ENCODE peak calls at places on chromosomes 2 and 18, in ten cellular contexts. E is colonic mucosa, U is heart right ventricle, Q is endothelial cell of umbilical vein, X is Karpas-422, W is vagina, Y is OCI-LY7, C is neural progenitor cell, A is uterus, L is Peyer's patch. I is an unnamed sample.
A peak's percentile ranks its signal among the peaks of the same experiment; 100 is the strongest.

GRCh38 chr2:239601201-239601851 is 200.5 kb upstream of the HDAC4 start:
- DNase-seq in Y (no peak), X (no peak), L (peak; percentile 39), W (peak; percentile 90), Q (no peak), A (peak; percentile 8), C (peak; percentile 58), E (peak; percentile 10), U (no peak), I (no peak)

GRCh38 chr2:37625781-37626548 is 45.5 kb downstream of the CDC42EP3 start:
- DNase-seq in E (no peak), X (no peak), C (no peak), L (peak; percentile 81), Y (peak; percentile 22), U (peak; percentile 30), A (no peak), Q (no peak), W (no peak), I (no peak)

GRCh38 chr2:102837626-102838198 is 75.9 kb downstream of the TMEM182 start:
- DNase-seq in Y (no peak), C (no peak), X (no peak), E (no peak), U (no peak), A (no peak), Q (no peak), W (no peak), L (no peak), I (no peak)

GRCh38 chr2:181077128-181077709 is 96.8 kb downstream of the UBE2E3 start:
- DNase-seq in W (no peak), C (peak; percentile 68), L (no peak), A (no peak), Q (peak; percentile 56), X (peak; percentile 89), Y (peak; percentile 72), E (peak; percentile 22), U (no peak), I (no peak)

GRCh38 chr2:206846854-206847834 is 81.7 kb downstream of the FASTKD2 start:
- DNase-seq in U (no peak), X (no peak), W (no peak), Q (no peak), A (no peak), L (no peak), E (no peak), Y (no peak), C (no peak), I (no peak)

GRCh38 chr2:39093208-39093898 is 27.5 kb downstream of the SOS1 start:
- DNase-seq in Y (no peak), U (no peak), L (peak; percentile 54), Q (no peak), E (no peak), C (no peak), A (no peak), X (no peak), W (no peak), I (no peak)

GRCh38 chr2:10310489-10310888 is 7.8 kb downstream of the HPCAL1 start:
- DNase-seq in C (no peak), W (no peak), X (no peak), A (no peak), U (no peak), E (no peak), Q (no peak), L (no peak), Y (no peak), I (no peak)

GRCh38 chr2:150802648-150803047 is 315.2 kb upstream of the RND3 start:
- DNase-seq in A (no peak), C (no peak), U (no peak), W (no peak), L (no peak), E (no peak), Y (no peak), X (no peak), Q (no peak), I (no peak)

GRCh38 chr18:78666666-78667335 is 312.8 kb upstream of the SALL3 start:
- DNase-seq in L (no peak), W (no peak), X (no peak), A (no peak), C (no peak), Y (no peak), U (no peak), Q (no peak), E (no peak), I (peak; percentile 3)

GRCh38 chr18:76691800-76692199 is 130.6 kb upstream of the ZNF236 start:
- DNase-seq in U (no peak), E (no peak), L (no peak), Y (no peak), W (no peak), X (no peak), Q (no peak), A (no peak), C (no peak), I (no peak)

GRCh38 chr2:141557329-141558098 is 573.3 kb downstream of the LRP1B start:
- DNase-seq in Q (peak; percentile 45), W (no peak), U (no peak), A (no peak), E (no peak), C (no peak), Y (no peak), L (no peak), X (no peak), I (no peak)

GRCh38 chr2:220847006-220847405 is 725.1 kb downstream of the EPHA4 start:
- DNase-seq in Y (no peak), X (no peak), E (no peak), W (no peak), L (no peak), A (no peak), C (no peak), U (no peak), Q (no peak), I (no peak)

GRCh38 chr2:51695531-51695930 is 663.6 kb upstream of the NRXN1 start:
- DNase-seq in Y (no peak), W (no peak), C (no peak), A (no peak), X (no peak), L (no peak), U (no peak), Q (no peak), E (no peak), I (no peak)

GRCh38 chr2:177242136-177242987 is 22.2 kb downstream of the NFE2L2 start:
- DNase-seq in X (no peak), W (no peak), Q (peak; percentile 91), U (no peak), C (no peak), Y (no peak), A (no peak), L (no peak), E (no peak), I (no peak)

GRCh38 chr2:215420471-215420935 is 15.4 kb downstream of the FN1 start:
- DNase-seq in A (no peak), Q (peak; percentile 44), W (no peak), Y (no peak), C (no peak), X (no peak), L (no peak), E (no peak), U (no peak), I (no peak)

GRCh38 chr2:215421859-215422461 is 13.9 kb downstream of the FN1 start:
- DNase-seq in X (no peak), W (no peak), U (no peak), E (no peak), A (no peak), Y (no peak), L (no peak), Q (peak; percentile 53), C (no peak), I (no peak)

GRCh38 chr2:215423234-215423633 is 12.6 kb downstream of the FN1 start:
- DNase-seq in Y (no peak), A (no peak), E (no peak), W (no peak), Q (peak; percentile 80), U (no peak), L (no peak), X (no peak), C (no peak), I (no peak)

GRCh38 chr2:215423928-215424540 is 11.8 kb downstream of the FN1 start:
- DNase-seq in Q (no peak), C (no peak), U (no peak), Y (no peak), X (no peak), E (no peak), W (no peak), A (no peak), L (no peak), I (no peak)

DNA sequence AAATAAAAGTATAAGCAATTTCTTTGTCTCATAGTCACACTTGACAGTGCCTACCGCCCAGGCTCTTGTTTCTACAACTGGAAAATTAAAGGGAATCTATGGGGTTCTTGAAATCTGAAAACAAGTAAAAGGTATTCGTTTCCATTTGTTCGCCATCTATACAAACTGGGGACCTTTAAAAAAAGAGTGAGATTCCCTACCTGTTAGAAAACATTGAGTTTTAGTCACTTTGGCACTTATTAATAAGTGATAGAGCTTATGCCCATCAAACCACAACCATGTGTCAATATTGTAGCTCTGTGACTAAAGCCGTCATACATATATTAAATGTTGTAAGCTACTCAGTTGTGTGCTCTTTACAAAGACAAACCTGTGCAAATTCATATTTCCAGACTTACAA is 13.2 kb downstream of the FN1 start:
- DNase-seq in C (no peak), X (no peak), Y (no peak), Q (no peak), U (no peak), A (no peak), L (no peak), E (no peak), W (no peak), I (no peak)
- H3K4me1 ChIP-seq in C (no peaks in the 10 kb centered on the region), X (no peaks in the 10 kb centered on the region), Y (no peaks in the 10 kb centered on the region), Q (peaks cover 64% of the 10 kb centered on the region), U (no peaks in the 10 kb centered on the region), A (no peaks in the 10 kb centered on the region), L (no peaks in the 10 kb centered on the region), E (no peaks in the 10 kb centered on the region), W (no peaks in the 10 kb centered on the region), I (no peaks in the 10 kb centered on the region)

GRCh38 chr2:98586466-98587140 is 21.7 kb downstream of the COA5 start:
- DNase-seq in X (no peak), Q (no peak), L (no peak), C (no peak), Y (no peak), E (no peak), W (no peak), U (no peak), A (no peak), I (no peak)
- H3K4me3 ChIP-seq in X (no peak overlapping the region), Q (no peak overlapping the region), L (no peak overlapping the region), C (no peak overlapping the region), Y (no peak overlapping the region), E (no peak overlapping the region), W (no peak overlapping the region), U (no peak overlapping the region), A (no peak overlapping the region), I (no peak overlapping the region)

DNA sequence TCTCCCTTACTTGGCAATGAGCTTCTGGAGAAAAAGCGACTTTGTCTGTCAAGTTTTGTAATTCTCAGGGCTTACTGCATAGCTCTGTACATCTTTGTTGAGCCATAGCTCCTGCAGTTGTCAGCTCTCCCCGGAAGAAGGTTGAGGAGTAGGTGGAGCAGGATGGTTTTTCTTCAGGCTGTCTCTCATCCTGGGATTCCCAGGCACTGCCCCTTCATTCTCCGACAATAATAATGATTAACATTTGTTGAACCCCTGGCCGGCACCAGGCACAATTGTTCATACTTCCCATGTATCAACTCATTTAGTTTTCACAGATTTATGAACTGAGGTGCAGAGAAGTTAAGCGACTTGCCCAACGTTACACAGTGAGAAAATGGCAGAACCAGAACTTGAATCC is 23.5 kb upstream of the RHOB start:
- DNase-seq in Q (no peak), Y (no peak), U (no peak), C (no peak), E (no peak), L (no peak), A (no peak), X (no peak), W (peak; percentile 61), I (no peak)
- H3K4me1 ChIP-seq in Q (peaks cover 12% of the 10 kb centered on the region), Y (peaks cover 20% of the 10 kb centered on the region), U (peaks cover 57% of the 10 kb centered on the region), C (peaks cover 17% of the 10 kb centered on the region), E (peaks cover 4% of the 10 kb centered on the region), L (peaks cover 13% of the 10 kb centered on the region), A (peaks cover 3% of the 10 kb centered on the region), X (peaks cover 3% of the 10 kb centered on the region), W (peaks cover 61% of the 10 kb centered on the region), I (peaks cover 27% of the 10 kb centered on the region)

GRCh38 chr18:48619016-48619415 is 80.2 kb downstream of the CTIF start:
- DNase-seq in Q (no peak), E (no peak), Y (no peak), L (no peak), C (no peak), X (no peak), A (no peak), W (no peak), U (no peak), I (no peak)
- H3K4me3 ChIP-seq in Q (no peak overlapping the region), E (no peak overlapping the region), Y (no peak overlapping the region), L (no peak overlapping the region), C (no peak overlapping the region), X (no peak overlapping the region), A (no peak overlapping the region), W (no peak overlapping the region), U (no peak overlapping the region), I (no peak overlapping the region)

I was measured in psoas muscle.